ENCODE peak calls at places on chromosomes 3 and 15, in ten cellular contexts. M is activated T-cell treated with anti-CD3 and anti-CD28 coated beads, Interleukin-2, amount 50 U/mL, for 4 hours; Q is Daoy; I is NCI-H1048; C is cardiac muscle cell; K is activated naive CD4-positive, alpha-beta T cell treated with anti-CD3 and anti-CD28 coated beads for 36 hours; P is AG08395; Y is gastrocnemius medialis; W is fibroblast of lung; L is testis. O is an unnamed sample.

GRCh38 chr3:193640728-193641127 is 47.7 kb downstream of the OPA1 start:
- DNase-seq in Y (no peak), C (no peak), I (no peak), Q (no peak), L (no peak), W (peak), K (no peak), M (no peak), P (peak), O (no peak)

GRCh38 chr3:149765762-149766334 is 13.6 kb upstream of the COMMD2 start:
- DNase-seq in P (peak), K (no peak), W (peak), Y (no peak), M (no peak), I (no peak), C (peak), Q (no peak), L (no peak), O (no peak)

GRCh38 chr15:81548350-81549116 is 174.5 kb upstream of the TMC3 start:
- DNase-seq in Q (peak), W (peak), K (no peak), M (no peak), Y (no peak), P (no peak), C (peak), L (no peak), I (no peak), O (no peak)

GRCh38 chr3:187567741-187568140 is 102.5 kb downstream of the SST start:
- DNase-seq in K (no peak), W (peak), M (no peak), L (no peak), Q (no peak), Y (no peak), I (no peak), P (peak), C (peak), O (no peak)

GRCh38 chr3:65545429-65545828 is 493.3 kb downstream of the MAGI1 start:
- DNase-seq in W (peak), K (no peak), I (no peak), P (peak), Y (no peak), C (peak), Q (no peak), M (no peak), L (no peak), O (no peak)

GRCh38 chr3:32495609-32496008 is 7.0 kb downstream of the CMTM6 start:
- DNase-seq in P (no peak), M (no peak), Y (no peak), Q (no peak), I (no peak), L (no peak), K (no peak), W (no peak), C (no peak), O (no peak)

GRCh38 chr3:101577276-101577675 is 3.3 kb downstream of the PCNP start:
- DNase-seq in M (no peak), L (no peak), I (no peak), P (no peak), C (no peak), Q (no peak), W (no peak), Y (no peak), K (no peak), O (no peak)

GRCh38 chr15:92346063-92346462 is 47.6 kb upstream of the ST8SIA2 start:
- DNase-seq in M (no peak), C (no peak), Y (no peak), W (no peak), Q (no peak), P (no peak), K (no peak), I (no peak), L (no peak), O (no peak)

GRCh38 chr3:102790742-102791141 is 355.9 kb downstream of the ZPLD1 start:
- DNase-seq in K (no peak), W (peak), C (no peak), M (no peak), Q (no peak), L (no peak), Y (no peak), P (peak), I (no peak), O (no peak)

GRCh38 chr15:43876872-43877271 is 50.1 kb downstream of the WDR76 start:
- DNase-seq in K (no peak), I (no peak), L (no peak), M (no peak), Q (no peak), P (no peak), Y (no peak), W (no peak), C (no peak), O (no peak)

GRCh38 chr15:64851503-64851840 is 9.8 kb downstream of the PLEKHO2 start:
- DNase-seq in L (no peak), K (no peak), W (peak), I (no peak), Y (no peak), M (no peak), C (peak), P (peak), Q (no peak), O (no peak)

GRCh38 chr15:60966316-60966715 is 262.8 kb downstream of the RORA start:
- DNase-seq in M (no peak), L (no peak), P (peak), K (no peak), I (no peak), C (no peak), Q (no peak), Y (no peak), W (peak), O (no peak)

GRCh38 chr3:198112031-198112430 is 152.0 kb downstream of the LMLN start:
- DNase-seq in M (no peak), I (no peak), P (no peak), W (no peak), Y (no peak), L (no peak), C (no peak), K (no peak), Q (no peak), O (no peak)

GRCh38 chr15:84813435-84813834 is 3.7 kb upstream of the ALPK3 start:
- DNase-seq in M (no peak), Q (no peak), I (no peak), P (no peak), W (no peak), Y (no peak), C (no peak), L (no peak), K (no peak), O (no peak)

GRCh38 chr3:191257286-191257685 is 58.2 kb downstream of the OSTN start:
- DNase-seq in Q (no peak), K (no peak), C (no peak), W (no peak), L (no peak), Y (no peak), M (no peak), I (no peak), P (no peak), O (no peak)

GRCh38 chr15:41983621-41984571 is 11.5 kb upstream of the EHD4 start:
- DNase-seq in L (no peak), C (no peak), M (no peak), Y (no peak), W (no peak), I (no peak), Q (no peak), K (no peak), P (no peak), O (no peak)

GRCh38 chr15:80467311-80467714 is 63.1 kb downstream of the ARNT2 start:
- DNase-seq in Q (no peak), L (no peak), I (no peak), K (no peak), W (no peak), C (peak), Y (no peak), P (no peak), M (no peak), O (no peak)

GRCh38 chr15:74122403-74123130 is 7.8 kb upstream of the ISLR2 start:
- DNase-seq in Y (no peak), P (no peak), I (no peak), L (no peak), K (no peak), C (no peak), W (no peak), M (no peak), Q (no peak), O (no peak)

GRCh38 chr15:86355798-86356197 is 276.1 kb downstream of the AGBL1 start:
- DNase-seq in C (no peak), M (no peak), I (no peak), K (no peak), Q (no peak), Y (no peak), P (no peak), L (peak), W (peak), O (no peak)

GRCh38 chr15:68379058-68379758 is 52.8 kb downstream of the ITGA11 start:
- DNase-seq in W (no peak), Y (no peak), Q (no peak), K (no peak), C (no peak), P (no peak), M (no peak), L (no peak), I (no peak), O (no peak)

GRCh38 chr15:69104050-69104750 is 56.2 kb upstream of the GLCE start:
- DNase-seq in Y (no peak), K (no peak), Q (no peak), L (no peak), W (no peak), P (no peak), C (no peak), M (no peak), I (no peak), O (no peak)

GRCh38 chr3:167940241-167940640 is 155.5 kb downstream of the GOLIM4 start:
- DNase-seq in L (no peak), K (no peak), P (no peak), W (peak), C (peak), Y (no peak), M (no peak), I (no peak), Q (no peak), O (no peak)

GRCh38 chr15:96336643-96337353 is 6.3 kb downstream of the NR2F2 start:
- DNase-seq in K (no peak), L (no peak), M (no peak), C (peak), W (peak), I (no peak), P (no peak), Y (no peak), Q (no peak), O (no peak)

GRCh38 chr3:184636774-184637316 is 75.0 kb downstream of the MAGEF1 start:
- DNase-seq in M (no peak), P (peak), K (peak), C (peak), I (no peak), Q (peak), W (peak), L (no peak), Y (no peak), O (no peak)

GRCh38 chr3:64889991-64890390 is 202.2 kb upstream of the ADAMTS9 start:
- DNase-seq in K (no peak), Q (no peak), W (no peak), C (peak), M (no peak), I (no peak), P (no peak), Y (peak), L (peak), O (no peak)

GRCh38 chr15:31352911-31353811 is 26.5 kb downstream of the KLF13 start:
- DNase-seq in Q (no peak), K (peak), I (no peak), P (peak), W (peak), M (peak), Y (peak), L (peak), C (peak), O (peak)

GRCh38 chr15:76286231-76286879 is 24.9 kb downstream of the ETFA start:
- DNase-seq in C (no peak), W (no peak), P (no peak), L (no peak), Q (no peak), K (peak), I (no peak), M (no peak), Y (no peak), O (peak)

GRCh38 chr15:70435369-70435768 is 328.0 kb downstream of the UACA start:
- DNase-seq in K (no peak), M (no peak), I (no peak), L (no peak), Y (no peak), P (no peak), Q (no peak), C (no peak), W (no peak), O (no peak)